ENCODE peak calls at places on chromosomes 12 and 14, in five cellular contexts. J is uterus, G is right cardiac atrium, H is heart right ventricle, K is HAP-1. B is an unnamed sample. For H3K4me1, the result is how much of the 10 kb centered on the place peaks cover.

GRCh38 chr14:44898547-44898946 is 63.2 kb downstream of the KLHL28 start:
- DNase-seq in G (no peak), J (no peak), K (no peak), H (no peak), B (no peak)

GRCh38 chr12:92030618-92031017 is 115.0 kb downstream of the BTG1 start:
- DNase-seq in G (peak), H (no peak), K (no peak), J (peak), B (peak)

GRCh38 chr12:51753980-51754675 is 94.4 kb downstream of the FIGNL2 start:
- DNase-seq in J (no peak), K (no peak), G (no peak), H (no peak), B (no peak)

GRCh38 chr14:99707921-99708320 is 23.8 kb downstream of the CYP46A1 start:
- DNase-seq in H (no peak), J (no peak), K (no peak), G (no peak), B (no peak)

GRCh38 chr14:61177279-61178225 is 103.6 kb downstream of the TMEM30B start:
- DNase-seq in H (no peak), G (no peak), K (no peak), J (no peak), B (no peak)

GRCh38 chr12:19461986-19462385 is 22.7 kb downstream of the AEBP2 start:
- DNase-seq in G (no peak), H (no peak), J (no peak), K (no peak), B (peak)

GRCh38 chr14:73942180-73942579 is 7.7 kb downstream of the FAM161B start:
- DNase-seq in H (no peak), J (no peak), G (no peak), K (no peak), B (no peak)

GRCh38 chr14:60981626-60982455 is 796 bp downstream of the SLC38A6 start:
- DNase-seq in G (no peak), K (peak), H (no peak), J (no peak), B (peak)

GRCh38 chr14:97369901-97370300 is 572.7 kb downstream of the VRK1 start:
- DNase-seq in K (no peak), G (no peak), J (no peak), H (no peak), B (no peak)

GRCh38 chr14:23057757-23058653 is 685 bp upstream of the CDH24 start:
- DNase-seq in H (peak), J (peak), K (peak), G (peak), B (peak)

DNA sequence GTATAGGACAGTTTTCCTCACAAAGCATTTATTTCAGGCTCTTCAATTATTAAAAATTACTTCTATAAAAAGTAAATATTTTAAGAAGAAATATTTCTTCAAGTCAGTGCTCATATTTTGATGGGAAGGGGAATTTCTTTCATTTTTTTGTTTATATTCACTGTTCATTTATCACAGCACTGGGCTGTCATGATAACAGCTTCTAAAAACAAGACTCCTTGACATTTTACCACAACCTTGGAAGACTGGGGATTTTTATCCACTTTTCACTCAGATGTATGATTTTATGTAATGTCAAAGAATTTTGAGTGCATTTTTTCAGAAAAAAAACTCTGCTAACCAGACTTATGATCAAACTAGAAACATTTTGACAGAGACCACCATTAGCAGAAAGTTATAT is 149.7 kb downstream of the PHLDA1 start:
- DNase-seq in G (no peak), H (no peak), J (no peak), K (no peak), B (no peak)
- H3K4me1 ChIP-seq in G (under half), H (under half), J (under half), K (under half), B (under half)

GRCh38 chr12:49057888-49058287 is 2.7 kb downstream of the KMT2D start:
- DNase-seq in J (no peak), K (no peak), H (no peak), G (no peak), B (no peak)

GRCh38 chr12:49055092-49055491 is 5.5 kb downstream of the KMT2D start:
- DNase-seq in H (no peak), K (no peak), J (no peak), G (no peak), B (no peak)

GRCh38 chr12:49054524-49054923 is 6.1 kb downstream of the KMT2D start:
- DNase-seq in J (no peak), H (no peak), K (no peak), G (no peak), B (no peak)

GRCh38 chr12:49054096-49054495 is 6.5 kb downstream of the KMT2D start:
- DNase-seq in H (no peak), G (no peak), K (no peak), J (no peak), B (no peak)

GRCh38 chr12:49055978-49056754 is 4.4 kb downstream of the KMT2D start:
- DNase-seq in J (peak), H (peak), G (peak), K (peak), B (peak)
- H3K4me3 ChIP-seq in J (no peak), H (peak), G (no peak), K (peak), B (no peak)

GRCh38 chr14:68961781-68962584 is 17.1 kb downstream of the ACTN1 start:
- DNase-seq in H (no peak), J (peak), G (no peak), K (peak), B (peak)

GRCh38 chr14:68961361-68961760 is 17.7 kb downstream of the ACTN1 start:
- DNase-seq in H (no peak), K (no peak), J (peak), G (no peak), B (no peak)

GRCh38 chr14:68959035-68959434 is 20.1 kb downstream of the ACTN1 start:
- DNase-seq in G (no peak), J (no peak), K (no peak), H (no peak), B (no peak)

GRCh38 chr14:68958553-68958952 is 20.5 kb downstream of the ACTN1 start:
- DNase-seq in G (no peak), J (no peak), K (no peak), H (no peak), B (no peak)

GRCh38 chr14:68960123-68960522 is 19.0 kb downstream of the ACTN1 start:
- DNase-seq in H (no peak), K (no peak), J (no peak), G (no peak), B (no peak)
- H3K4me1 ChIP-seq in H (half or more), K (under half), J (under half), G (under half), B (under half)

GRCh38 chr12:111166779-111167540 is 201.9 kb downstream of the PHETA1 start:
- DNase-seq in H (peak), G (peak), K (no peak), J (no peak), B (no peak)

GRCh38 chr12:111164833-111165232 is 204.1 kb downstream of the PHETA1 start:
- DNase-seq in K (no peak), J (no peak), G (no peak), H (no peak), B (no peak)

GRCh38 chr12:111160350-111161142 is 208.3 kb downstream of the PHETA1 start:
- DNase-seq in K (no peak), G (no peak), J (no peak), H (no peak), B (no peak)

GRCh38 chr12:111161898-111162297 is 207.0 kb downstream of the PHETA1 start:
- DNase-seq in K (no peak), G (no peak), H (no peak), J (no peak), B (no peak)

GRCh38 chr12:111163422-111163821 is 205.5 kb downstream of the PHETA1 start:
- DNase-seq in J (no peak), G (no peak), H (no peak), K (no peak), B (no peak)
- H3K4me3 ChIP-seq in J (no peak), G (no peak), H (no peak), K (no peak), B (no peak)

B was measured in adrenal gland.